ENCODE peak calls at places on chromosomes 16 and 17, in nine cellular contexts. H is stomach, K is esophagus muscularis mucosa, I is HepG2, X is HCT116, G is sigmoid colon, T is endothelial cell of umbilical vein, R is transverse colon, B is GM12891. M is an unnamed sample.

GRCh38 chr17:57603978-57604377 is 141.1 kb downstream of the CCDC182 start:
- DNase-seq in H (peak), K (no peak), I (no peak), X (no peak), G (no peak), T (no peak), R (peak), B (no peak), M (no peak)

GRCh38 chr17:3886776-3887175 is 6.1 kb downstream of the CAMKK1 start:
- DNase-seq in H (no peak), K (no peak), I (no peak), X (no peak), G (no peak), T (no peak), R (no peak), B (no peak), M (no peak)

GRCh38 chr16:50838165-50838564 is 96.3 kb downstream of the CYLD start:
- DNase-seq in H (no peak), K (no peak), I (no peak), X (no peak), G (no peak), T (no peak), R (no peak), B (no peak), M (no peak)

GRCh38 chr16:27281285-27281684 is 12.7 kb upstream of the NSMCE1 start:
- DNase-seq in H (no peak), K (no peak), I (no peak), X (no peak), G (no peak), T (no peak), R (no peak), B (no peak), M (no peak)

GRCh38 chr17:58452738-58453137 is 35.4 kb upstream of the RNF43 start:
- DNase-seq in H (no peak), K (no peak), I (no peak), X (no peak), G (no peak), T (no peak), R (no peak), B (no peak), M (no peak)

GRCh38 chr17:57823469-57824401 is 26.1 kb downstream of the MRPS23 start:
- DNase-seq in H (no peak), K (no peak), I (no peak), X (no peak), G (no peak), T (no peak), R (no peak), B (no peak), M (no peak)

GRCh38 chr16:4085405-4085970 is 30.8 kb downstream of the ADCY9 start:
- DNase-seq in H (no peak), K (no peak), I (no peak), X (peak), G (no peak), T (no peak), R (peak), B (no peak), M (no peak)

GRCh38 chr16:76749780-76750375 is 441.1 kb upstream of the MON1B start:
- DNase-seq in H (no peak), K (no peak), I (no peak), X (no peak), G (no peak), T (no peak), R (no peak), B (no peak), M (no peak)

GRCh38 chr17:29569245-29569950 is 897 bp downstream of the TP53I13 start:
- DNase-seq in H (no peak), K (no peak), I (no peak), X (no peak), G (peak), T (no peak), R (no peak), B (no peak), M (no peak)

GRCh38 chr17:55249861-55250260 is 14.9 kb upstream of the HLF start:
- DNase-seq in H (no peak), K (no peak), I (no peak), X (no peak), G (no peak), T (no peak), R (no peak), B (no peak), M (no peak)

GRCh38 chr16:3601614-3602319 is 9.6 kb downstream of the SLX4 start:
- DNase-seq in H (no peak), K (no peak), I (no peak), X (no peak), G (peak), T (no peak), R (no peak), B (no peak), M (no peak)

GRCh38 chr16:55487048-55487803 is 8.2 kb downstream of the MMP2 start:
- DNase-seq in H (no peak), K (no peak), I (no peak), X (no peak), G (peak), T (no peak), R (no peak), B (no peak), M (no peak)

GRCh38 chr17:78532922-78533640 is 44.1 kb downstream of the DNAH17 start:
- DNase-seq in H (no peak), K (no peak), I (no peak), X (peak), G (no peak), T (peak), R (no peak), B (no peak), M (no peak)

GRCh38 chr17:53570731-53571130 is 252.0 kb upstream of the KIF2B start:
- DNase-seq in H (no peak), K (no peak), I (no peak), X (no peak), G (no peak), T (no peak), R (no peak), B (no peak), M (no peak)

GRCh38 chr17:50533720-50534148 is 1.2 kb downstream of the EPN3 start:
- DNase-seq in H (peak), K (no peak), I (no peak), X (no peak), G (no peak), T (peak), R (peak), B (no peak), M (no peak)

GRCh38 chr17:36592316-36592710 is 634 bp downstream of the DHRS11 start:
- DNase-seq in H (no peak), K (no peak), I (no peak), X (no peak), G (peak), T (peak), R (peak), B (no peak), M (no peak)

GRCh38 chr16:9364721-9365693 is 273.6 kb downstream of the HAPSTR1 start:
- DNase-seq in H (no peak), K (peak), I (peak), X (no peak), G (peak), T (no peak), R (peak), B (no peak), M (no peak)

GRCh38 chr16:88810166-88810867 is 1.4 kb downstream of the APRT start:
- DNase-seq in H (no peak), K (no peak), I (no peak), X (no peak), G (no peak), T (no peak), R (no peak), B (no peak), M (no peak)

GRCh38 chr16:88809676-88810165 is 2.0 kb downstream of the APRT start:
- DNase-seq in H (no peak), K (no peak), I (no peak), X (no peak), G (no peak), T (no peak), R (no peak), B (no peak), M (no peak)

GRCh38 chr16:88810868-88811599 is 694 bp downstream of the APRT start:
- DNase-seq in H (peak), K (no peak), I (peak), X (peak), G (peak), T (peak), R (peak), B (peak), M (peak)

GRCh38 chr16:88811850-88812736 is at the start of gene APRT:
- DNase-seq in H (peak), K (peak), I (peak), X (peak), G (peak), T (peak), R (peak), B (peak), M (peak)

GRCh38 chr16:88811600-88811849 is 203 bp downstream of the APRT start:
- DNase-seq in H (no peak), K (no peak), I (no peak), X (no peak), G (no peak), T (no peak), R (no peak), B (no peak), M (no peak)
- TF ChIP-seq POLR2A in H (peak), K (no peak), I (no peak), X (no peak), G (no peak), T (no peak), R (no peak), B (no peak), M (no peak)

GRCh38 chr17:75897076-75898019 is 597 bp upstream of the TRIM65 start:
- DNase-seq in H (no peak), K (no peak), I (no peak), X (no peak), G (peak), T (no peak), R (peak), B (no peak), M (no peak)
- TF ChIP-seq POLR2AphosphoS5 in H (no peak), K (no peak), I (no peak), X (peak), G (no peak), T (no peak), R (no peak), B (no peak), M (no peak)

GRCh38 chr17:64155751-64156544 is 26.0 kb upstream of the ERN1 start:
- DNase-seq in H (peak), K (no peak), I (peak), X (no peak), G (peak), T (peak), R (peak), B (no peak), M (no peak)
- TF ChIP-seq POLR2A in H (no peak), K (no peak), I (peak), X (no peak), G (no peak), T (no peak), R (no peak), B (no peak), M (no peak)

DNA sequence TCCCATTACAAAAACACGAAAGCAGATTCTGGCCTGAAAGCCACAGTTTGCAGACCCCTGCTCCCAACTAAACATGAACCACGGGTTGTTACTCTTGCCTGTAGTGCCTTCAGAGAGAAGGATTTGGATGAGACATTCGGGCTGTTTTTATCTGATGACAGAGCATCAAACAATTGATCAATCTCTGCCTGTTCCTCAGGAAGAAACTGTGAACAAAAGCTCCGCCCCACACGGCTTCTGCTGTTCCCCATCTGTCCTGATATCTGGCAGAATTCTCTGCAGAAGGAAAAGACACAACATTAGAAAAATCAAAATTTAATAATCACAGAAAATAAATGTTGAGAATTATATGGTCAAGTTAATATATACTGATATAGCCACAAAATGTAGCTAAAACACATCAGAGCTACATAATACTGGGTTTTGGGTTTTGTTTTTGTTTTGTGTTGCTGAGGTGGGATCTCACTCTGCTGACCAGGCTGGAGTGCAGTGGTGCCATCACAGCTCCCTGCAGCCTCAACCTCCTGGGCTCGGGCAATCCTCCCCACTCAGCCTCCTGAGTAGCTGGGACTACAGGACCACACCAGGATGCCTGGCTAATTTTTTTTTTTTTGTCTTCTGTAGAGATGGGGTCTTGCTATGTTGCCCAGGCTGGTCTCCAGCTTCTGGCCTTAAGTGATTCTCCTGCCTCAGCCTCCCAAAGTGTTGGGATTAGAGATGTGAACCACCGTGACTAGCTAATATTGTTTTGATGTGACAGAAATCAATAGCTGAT is 6.4 kb downstream of the MEAK7 start:
- DNase-seq in H (no peak), K (no peak), I (no peak), X (no peak), G (no peak), T (no peak), R (no peak), B (no peak), M (no peak)
- TF ChIP-seq POLR2AphosphoS5 in H (no peak), K (no peak), I (no peak), X (no peak), G (no peak), T (no peak), R (no peak), B (no peak), M (no peak)

DNA sequence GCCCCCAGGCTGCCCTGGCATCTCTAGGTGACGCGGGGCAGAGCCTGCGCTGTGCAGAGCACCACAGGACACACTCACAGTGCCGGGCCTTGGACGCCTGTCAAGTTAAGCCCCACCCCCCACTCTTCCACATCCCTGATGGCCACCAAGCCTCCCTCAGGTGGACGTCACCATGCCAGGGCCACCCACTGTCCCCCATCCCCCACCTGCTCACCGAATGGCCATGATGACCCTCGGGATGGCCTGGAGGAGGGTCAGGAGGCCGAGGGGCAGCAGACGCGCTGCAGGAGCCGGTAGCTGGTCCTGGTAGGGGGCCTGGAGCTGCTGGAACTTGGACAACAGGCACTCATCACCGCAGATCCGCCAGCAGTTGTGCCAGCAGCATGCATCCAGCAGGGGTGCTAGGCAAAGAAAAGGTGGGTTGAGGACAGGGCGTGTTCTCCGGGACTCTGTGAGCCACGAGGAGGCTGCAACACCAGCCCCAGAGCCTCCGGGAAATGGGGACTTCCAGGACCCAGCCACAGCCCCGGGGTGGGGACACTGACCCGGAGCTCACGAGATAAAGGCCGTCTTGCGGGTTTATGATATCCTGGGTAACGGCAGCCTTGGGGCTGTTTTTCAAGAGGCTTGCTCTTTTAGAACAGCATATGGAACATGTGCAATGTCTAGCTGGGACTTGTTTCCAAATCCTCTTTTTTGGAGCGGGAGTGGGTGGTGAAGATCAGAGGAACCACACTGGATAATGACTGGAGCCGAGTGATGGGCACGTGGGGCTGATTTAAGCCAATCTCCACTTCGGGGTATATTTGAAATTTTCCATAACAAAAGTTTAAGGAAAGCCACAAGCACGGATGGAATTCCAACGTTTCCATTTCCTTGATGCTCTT is 11.4 kb downstream of the C16orf95 start:
- DNase-seq in H (no peak), K (no peak), I (no peak), X (no peak), G (no peak), T (no peak), R (no peak), B (no peak), M (no peak)
- TF ChIP-seq POLR2A in H (no peak), K (no peak), I (no peak), X (no peak), G (no peak), T (no peak), R (no peak), B (no peak), M (no peak)

GRCh38 chr16:81445926-81446317 is 1.3 kb downstream of the CMIP start:
- DNase-seq in H (no peak), K (no peak), I (no peak), X (no peak), G (no peak), T (peak), R (no peak), B (no peak), M (no peak)
- TF ChIP-seq POLR2AphosphoS5 in H (no peak), K (no peak), I (no peak), X (no peak), G (no peak), T (no peak), R (no peak), B (no peak), M (no peak)

DNA sequence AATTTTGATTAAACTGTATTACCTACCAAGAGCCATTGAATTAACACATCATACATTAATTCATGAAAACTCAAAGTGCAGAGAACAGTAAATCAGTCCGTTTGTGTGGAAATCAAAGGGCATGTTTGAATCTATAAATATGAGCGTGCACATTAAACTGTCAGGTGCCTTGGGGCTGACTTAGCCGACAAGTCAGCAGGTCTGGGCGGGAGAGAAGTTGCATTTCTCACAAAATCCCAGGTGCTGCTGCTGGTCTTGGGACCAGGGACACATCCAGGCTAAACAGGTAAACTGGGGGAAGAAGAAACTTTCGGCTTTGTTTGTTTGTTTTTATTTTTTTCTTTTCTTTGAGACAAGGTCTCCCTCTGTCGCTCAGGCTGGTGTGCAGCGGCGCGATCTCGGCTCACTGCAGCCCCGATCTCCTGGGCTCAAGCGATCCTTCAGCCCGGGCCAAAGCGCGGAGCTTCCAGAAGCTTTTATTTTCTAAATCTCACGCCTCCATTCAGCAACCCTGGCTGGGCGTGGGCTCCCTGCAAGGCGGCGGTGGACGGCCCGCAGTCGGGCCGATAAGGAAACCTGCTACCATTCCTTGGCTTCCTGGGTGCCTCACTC is 213.9 kb downstream of the MRTFB start:
- DNase-seq in H (peak), K (no peak), I (peak), X (peak), G (peak), T (peak), R (peak), B (no peak), M (no peak)
- TF ChIP-seq POLR2A in H (no peak), K (no peak), I (no peak), X (no peak), G (no peak), T (no peak), R (no peak), B (no peak), M (no peak)

M was measured in GM12892.